ENCODE peak calls at places on chromosomes 16 and 17, in four cellular contexts. T is SK-N-SH, U is HepG2, P is GM12878. S is an unnamed sample.

GRCh38 chr17:46975287-46975686 is 3.8 kb downstream of the RPRML start:
- DNase-seq in P (no peak), U (no peak), T (no peak), S (no peak)

GRCh38 chr16:81678326-81679095 is 100.6 kb upstream of the PLCG2 start:
- DNase-seq in T (no peak), U (no peak), P (no peak), S (no peak)

GRCh38 chr17:15185625-15185991 is 79.5 kb downstream of the PMP22 start:
- DNase-seq in P (no peak), U (no peak), T (no peak), S (no peak)

GRCh38 chr16:3012828-3013420 is at the start of gene CLDN9:
- DNase-seq in P (no peak), T (no peak), U (no peak), S (no peak)

GRCh38 chr16:86090461-86091170 is 191.7 kb downstream of the IRF8 start:
- DNase-seq in U (no peak), P (no peak), T (no peak), S (no peak)

GRCh38 chr16:85136213-85136704 is 24.0 kb upstream of the CIBAR2 start:
- DNase-seq in T (no peak), P (peak), U (no peak), S (no peak)

GRCh38 chr17:52157603-52158449 is 688 bp downstream of the CA10 start:
- DNase-seq in P (no peak), T (peak), U (no peak), S (no peak)

GRCh38 chr16:27470567-27471431 is 68.8 kb downstream of the IL21R start:
- DNase-seq in P (no peak), U (peak), T (no peak), S (no peak)

GRCh38 chr16:23408242-23409201 is 44.5 kb downstream of the COG7 start:
- DNase-seq in U (no peak), T (peak), P (no peak), S (peak)

GRCh38 chr17:31811021-31811565 is 48.0 kb downstream of the COPRS start:
- DNase-seq in U (no peak), P (no peak), T (no peak), S (no peak)

GRCh38 chr17:59840329-59840907 is 52.3 kb downstream of the TUBD1 start:
- DNase-seq in U (no peak), T (no peak), P (no peak), S (peak)

GRCh38 chr16:81551821-81552304 is 107.3 kb downstream of the CMIP start:
- DNase-seq in U (no peak), P (no peak), T (peak), S (no peak)

GRCh38 chr16:10988164-10988803 is 43.9 kb downstream of the CLEC16A start:
- DNase-seq in T (no peak), U (no peak), P (no peak), S (peak)

GRCh38 chr17:14768923-14769322 is 468.0 kb downstream of the HS3ST3B1 start:
- DNase-seq in P (no peak), U (no peak), T (no peak), S (peak)

GRCh38 chr17:36675250-36675649 is 73.9 kb downstream of the MRM1 start:
- DNase-seq in T (no peak), P (no peak), U (no peak), S (no peak)

GRCh38 chr17:44360826-44361225 is 2.8 kb downstream of the FAM171A2 start:
- DNase-seq in P (no peak), U (no peak), T (peak), S (no peak)

GRCh38 chr17:44362964-44363612 is 565 bp downstream of the FAM171A2 start:
- DNase-seq in P (no peak), U (no peak), T (peak), S (no peak)

GRCh38 chr17:44361292-44362055 is 2.2 kb downstream of the FAM171A2 start:
- DNase-seq in P (no peak), U (no peak), T (no peak), S (no peak)

GRCh38 chr17:44362479-44362963 is 1.1 kb downstream of the FAM171A2 start:
- DNase-seq in P (no peak), T (peak), U (no peak), S (no peak)

GRCh38 chr17:44362056-44362355 is 1.6 kb downstream of the FAM171A2 start:
- DNase-seq in T (peak), P (no peak), U (no peak), S (no peak)
- TF ChIP-seq CHD2 in T (no peak), P (no peak), U (no peak), S (no peak)

DNA sequence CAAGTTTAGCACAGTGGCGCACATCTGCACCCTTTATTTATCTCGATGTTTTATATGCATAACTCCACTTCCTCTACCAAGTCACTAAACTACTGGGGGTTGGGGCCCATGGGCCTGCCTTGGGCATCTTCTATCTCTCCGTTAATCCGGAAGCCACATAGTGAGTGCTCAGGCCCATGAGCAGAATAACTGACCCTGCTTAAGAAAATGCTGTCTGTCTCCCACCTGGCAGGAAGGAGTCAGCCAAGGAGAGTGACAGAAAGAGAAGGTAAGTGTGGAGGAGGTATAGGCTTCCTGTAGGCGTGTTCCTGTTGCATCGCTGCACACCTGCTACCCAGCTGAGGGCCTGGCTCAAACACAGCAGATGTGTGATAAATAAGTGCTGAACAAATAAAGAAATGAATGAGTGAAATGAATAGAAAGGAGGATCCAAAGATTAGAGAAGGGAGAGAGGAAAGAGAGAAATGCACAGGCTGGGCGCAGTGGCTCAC is 320.1 kb downstream of the SLC39A11 start:
- DNase-seq in T (no peak), P (no peak), U (no peak), S (no peak)
- TF ChIP-seq PBX3 in T (no peak), P (no peak), U (no peak), S (no peak)

GRCh38 chr17:8161289-8162231 is 1.2 kb downstream of the VAMP2 start:
- DNase-seq in T (no peak), U (no peak), P (no peak), S (no peak)
- TF ChIP-seq CHD2 in T (no peak), U (no peak), P (no peak), S (no peak)

DNA sequence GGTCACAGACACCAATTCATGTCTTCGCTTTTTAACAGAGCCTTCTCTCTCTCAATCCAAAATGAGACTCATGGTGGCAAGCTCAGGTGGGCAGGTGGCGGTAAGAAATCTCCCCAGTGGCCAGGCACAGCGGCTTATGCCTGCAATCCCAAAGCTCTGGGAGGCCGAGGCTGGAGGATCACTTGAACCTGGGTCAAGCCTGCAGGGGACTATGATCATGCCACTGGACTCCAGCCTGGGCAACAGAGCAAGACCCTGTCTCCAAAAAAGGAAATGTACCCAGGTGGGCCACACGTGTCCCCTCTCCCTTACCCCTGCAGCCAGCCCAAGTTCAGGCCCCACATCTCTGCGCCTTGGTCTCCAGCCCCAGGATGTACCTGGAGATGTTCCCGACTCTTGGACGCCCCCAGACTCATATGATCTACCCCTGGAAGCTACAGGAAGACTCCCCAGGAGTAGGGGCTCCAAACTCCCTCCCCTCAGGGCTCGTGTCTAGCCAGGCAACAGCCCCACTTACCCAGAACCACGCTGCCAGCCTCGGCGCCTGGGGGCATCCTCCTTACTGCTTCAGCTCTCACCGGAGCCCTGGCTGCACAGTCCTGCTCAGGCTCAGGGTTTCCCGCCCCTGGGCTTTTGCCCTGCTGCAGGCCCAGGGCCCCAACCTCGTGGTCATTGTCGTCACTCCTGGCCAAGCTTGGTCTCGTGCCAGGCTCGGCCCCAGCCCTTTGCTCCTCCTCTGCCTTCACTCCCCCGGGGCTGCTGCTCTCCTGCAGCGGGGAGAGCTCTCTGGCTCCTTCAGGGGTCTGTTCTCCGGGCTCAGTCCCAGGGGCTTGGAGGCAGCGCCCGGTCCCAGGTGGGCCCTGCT is 16.2 kb downstream of the MYLK3 start:
- DNase-seq in U (peak), P (no peak), T (no peak), S (no peak)
- TF ChIP-seq PBX3 in U (no peak), P (no peak), T (no peak), S (no peak)

GRCh38 chr16:68662035-68662434 is 16.9 kb downstream of the CDH3 start:
- DNase-seq in P (no peak), U (no peak), T (no peak), S (no peak)

GRCh38 chr16:68656771-68657170 is 11.7 kb downstream of the CDH3 start:
- DNase-seq in P (no peak), T (no peak), U (no peak), S (no peak)

GRCh38 chr16:68655806-68656205 is 10.7 kb downstream of the CDH3 start:
- DNase-seq in P (no peak), T (no peak), U (no peak), S (no peak)

GRCh38 chr16:68658974-68659360 is 13.9 kb downstream of the CDH3 start:
- DNase-seq in P (no peak), T (no peak), U (no peak), S (no peak)

GRCh38 chr16:68658258-68658973 is 13.3 kb downstream of the CDH3 start:
- DNase-seq in U (no peak), T (no peak), P (no peak), S (peak)
- TF ChIP-seq CHD2 in U (no peak), T (no peak), P (no peak), S (no peak)

S was measured in A549.